ENCODE peak calls at places on chromosome 17, in five cellular contexts. U is WTC11, K is lower leg skin, O is AG10803, A is left lung. G is an unnamed sample.
A peak's percentile ranks its signal among the peaks of the same experiment; 100 is the strongest.

GRCh38 chr17:72587156-72587555 is 466.3 kb downstream of the SOX9 start:
- DNase-seq in U (no peak), K (no peak), O (no peak), A (no peak), G (no peak)

GRCh38 chr17:44607836-44608690 is 48.2 kb upstream of the MEIOC start:
- DNase-seq in U (peak; percentile 71), K (no peak), O (peak; percentile 81), A (no peak), G (peak; percentile 20)

GRCh38 chr17:18986541-18987229 is 17.9 kb downstream of the FAM83G start:
- DNase-seq in U (no peak), K (no peak), O (no peak), A (no peak), G (no peak)

GRCh38 chr17:38329284-38329683 is 14.5 kb downstream of the GPR179 start:
- DNase-seq in U (no peak), K (no peak), O (no peak), A (no peak), G (no peak)

GRCh38 chr17:35082073-35082657 is 18.7 kb upstream of the RFFL start:
- DNase-seq in U (no peak), K (no peak), O (peak; percentile 78), A (no peak), G (peak; percentile 84)

GRCh38 chr17:2701996-2702741 is 9.4 kb downstream of the CLUH start:
- DNase-seq in U (peak; percentile 20), K (no peak), O (no peak), A (peak; percentile 28), G (no peak)

GRCh38 chr17:14741516-14741915 is 440.6 kb downstream of the HS3ST3B1 start:
- DNase-seq in U (no peak), K (no peak), O (peak; percentile 15), A (no peak), G (peak; percentile 4)

GRCh38 chr17:42865638-42866094 is 14.7 kb downstream of the AOC3 start:
- DNase-seq in U (no peak), K (no peak), O (no peak), A (no peak), G (no peak)

GRCh38 chr17:77948690-77949114 is 9.8 kb upstream of the TNRC6C start:
- DNase-seq in U (no peak), K (no peak), O (peak; percentile 54), A (no peak), G (peak; percentile 49)

GRCh38 chr17:60554377-60554788 is 28.3 kb upstream of the APPBP2 start:
- DNase-seq in U (no peak), K (no peak), O (peak; percentile 98), A (peak; percentile 75), G (peak; percentile 86)

GRCh38 chr17:50210249-50211225 is 9.1 kb upstream of the COL1A1 start:
- DNase-seq in U (peak; percentile 44), K (no peak), O (peak; percentile 98), A (peak; percentile 84), G (peak; percentile 92)

GRCh38 chr17:33940769-33941168 is 314.3 kb upstream of the CCL2 start:
- DNase-seq in U (no peak), K (no peak), O (no peak), A (no peak), G (no peak)

GRCh38 chr17:9645858-9646555 is 690 bp downstream of the USP43 start:
- DNase-seq in U (peak; percentile 74), K (no peak), O (no peak), A (peak; percentile 70), G (no peak)

GRCh38 chr17:37168731-37169353 is 206.9 kb upstream of the C17orf78 start:
- DNase-seq in U (no peak), K (no peak), O (no peak), A (no peak), G (no peak)

GRCh38 chr17:40348562-40349476 is 15.7 kb downstream of the GJD3 start:
- DNase-seq in U (no peak), K (no peak), O (no peak), A (peak; percentile 38), G (no peak)

GRCh38 chr17:36650096-36650764 is 48.8 kb downstream of the MRM1 start:
- DNase-seq in U (no peak), K (no peak), O (no peak), A (no peak), G (no peak)

GRCh38 chr17:29847527-29847931 is 82.5 kb downstream of the SSH2 start:
- DNase-seq in U (no peak), K (no peak), O (no peak), A (no peak), G (no peak)

DNA sequence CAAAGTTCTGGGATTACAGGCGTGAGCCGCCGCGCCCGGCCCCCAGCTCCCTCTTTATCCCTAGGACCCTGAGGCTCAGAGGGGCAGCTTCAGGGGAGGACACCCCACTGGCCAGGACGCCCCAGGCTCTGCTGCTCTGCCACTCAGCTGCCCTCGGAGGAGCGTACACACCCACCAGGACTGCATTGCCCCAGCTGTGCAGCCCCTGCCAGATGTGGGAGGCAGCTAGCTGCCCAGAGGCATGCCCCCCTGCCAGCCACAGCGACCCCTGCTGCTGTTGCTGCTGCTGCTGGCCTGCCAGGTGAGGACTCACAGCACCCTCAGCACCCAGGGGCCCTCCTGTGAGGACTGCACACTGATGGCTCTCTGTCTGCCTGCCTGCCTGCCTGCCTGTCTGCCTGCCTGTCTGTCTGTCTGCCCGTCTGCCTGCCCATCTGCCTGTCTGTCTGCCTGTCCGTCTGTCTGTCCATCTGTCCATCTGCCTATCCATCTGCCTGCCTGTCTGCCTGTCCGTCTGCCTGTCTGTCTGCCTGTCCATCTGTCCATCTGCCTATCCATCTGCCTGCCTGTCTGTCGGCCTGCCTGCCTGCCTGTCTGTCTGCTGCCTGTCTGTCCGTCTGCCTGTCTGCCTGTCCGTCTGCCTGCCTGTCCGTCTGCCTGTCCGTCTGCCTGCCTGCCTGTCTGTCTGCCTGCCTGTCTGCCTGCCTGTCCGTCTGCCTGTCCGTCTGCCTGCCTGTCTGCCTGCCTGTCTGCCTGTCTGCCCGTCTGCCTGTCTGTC is 5.0 kb downstream of the GCGR start:
- DNase-seq in U (no peak), K (no peak), O (no peak), A (no peak), G (no peak)
- TF ChIP-seq CTCF in U (no peak), K (no peak), O (no peak), A (no peak), G (no peak)

GRCh38 chr17:79926002-79926307 is 86.7 kb upstream of the CBX4 start:
- DNase-seq in U (no peak), K (no peak), O (no peak), A (no peak), G (no peak)

GRCh38 chr17:79924639-79924976 is 85.4 kb upstream of the CBX4 start:
- DNase-seq in U (no peak), K (no peak), O (no peak), A (no peak), G (no peak)

GRCh38 chr17:79926308-79927135 is 87.3 kb upstream of the CBX4 start:
- DNase-seq in U (no peak), K (no peak), O (no peak), A (no peak), G (no peak)

GRCh38 chr17:79923974-79924638 is 84.9 kb upstream of the CBX4 start:
- DNase-seq in U (peak; percentile 97), K (no peak), O (no peak), A (no peak), G (no peak)

GRCh38 chr17:79925242-79925957 is 86.2 kb upstream of the CBX4 start:
- DNase-seq in U (no peak), K (no peak), O (peak; percentile 31), A (peak; percentile 77), G (no peak)
- TF ChIP-seq CTCF in U (no peak), K (no peak), O (peak; percentile 1), A (no peak), G (no peak)

GRCh38 chr17:46890638-46891037 is 32.3 kb upstream of the GOSR2 start:
- DNase-seq in U (no peak), K (no peak), O (no peak), A (no peak), G (no peak)
- TF ChIP-seq CTCF in U (no peak), K (no peak), O (no peak), A (no peak), G (no peak)

DNA sequence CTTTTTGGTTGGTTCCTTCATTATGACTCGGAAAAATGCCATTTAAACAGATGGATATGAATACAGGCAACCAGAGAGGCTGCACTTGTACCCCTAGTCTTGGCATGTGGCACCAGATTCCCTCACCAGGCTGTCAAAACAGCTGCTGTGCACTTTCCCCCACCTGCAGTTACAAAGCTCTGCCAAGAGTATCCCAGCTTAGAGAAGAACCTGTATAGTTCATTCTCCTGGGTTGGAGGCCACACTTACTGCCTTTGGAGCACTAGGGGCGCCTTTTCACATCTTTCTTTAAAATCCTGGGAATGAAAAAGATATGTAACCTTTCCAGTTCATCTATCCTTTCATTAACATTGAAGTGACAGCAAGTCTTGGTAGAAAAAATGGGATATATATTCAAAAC is 190.4 kb downstream of the KIF2B start:
- DNase-seq in U (no peak), K (no peak), O (no peak), A (no peak), G (no peak)
- TF ChIP-seq CTCF in U (no peak), K (no peak), O (no peak), A (no peak), G (no peak)